ENCODE peak calls at places on chromosome 17, in seven cellular contexts. One of them, this sample, is unnamed.

GRCh38 chr17:42438600-42439567 is 15.8 kb upstream of the CAVIN1 start:
- DNase-seq in stomach: peak; percentile 46
- DNase-seq in testis: peak; percentile 43
- DNase-seq in astrocyte: no peak
- DNase-seq in lower leg skin: no peak
- DNase-seq in DND-41: peak; percentile 49
- DNase-seq in fibroblast of pulmonary artery: peak; percentile 52
- DNase-seq in this sample: no peak

GRCh38 chr17:3944485-3945388 is 19.5 kb downstream of the ATP2A3 start:
- DNase-seq in fibroblast of pulmonary artery: peak; percentile 52
- DNase-seq in DND-41: no peak
- DNase-seq in lower leg skin: no peak
- DNase-seq in testis: peak; percentile 61
- DNase-seq in astrocyte: no peak
- DNase-seq in stomach: peak; percentile 66
- DNase-seq in this sample: no peak

GRCh38 chr17:82437325-82437668 is 13.3 kb downstream of the CYBC1 start:
- DNase-seq in stomach: no peak
- DNase-seq in lower leg skin: no peak
- DNase-seq in fibroblast of pulmonary artery: no peak
- DNase-seq in testis: no peak
- DNase-seq in astrocyte: no peak
- DNase-seq in DND-41: no peak
- DNase-seq in this sample: no peak

GRCh38 chr17:68706351-68706750 is 105.2 kb upstream of the FAM20A start:
- DNase-seq in lower leg skin: no peak
- DNase-seq in DND-41: no peak
- DNase-seq in fibroblast of pulmonary artery: no peak
- DNase-seq in testis: no peak
- DNase-seq in stomach: no peak
- DNase-seq in astrocyte: no peak
- DNase-seq in this sample: no peak

GRCh38 chr17:82031303-82031884 is at the start of gene RAC3:
- DNase-seq in lower leg skin: no peak
- DNase-seq in astrocyte: no peak
- DNase-seq in testis: no peak
- DNase-seq in stomach: no peak
- DNase-seq in fibroblast of pulmonary artery: peak; percentile 29
- DNase-seq in DND-41: peak; percentile 46
- DNase-seq in this sample: no peak

GRCh38 chr17:57911834-57912673 is 43.2 kb downstream of the CUEDC1 start:
- DNase-seq in DND-41: no peak
- DNase-seq in testis: peak; percentile 86
- DNase-seq in stomach: peak; percentile 97
- DNase-seq in astrocyte: peak; percentile 68
- DNase-seq in fibroblast of pulmonary artery: peak; percentile 74
- DNase-seq in lower leg skin: peak; percentile 87
- DNase-seq in this sample: no peak

GRCh38 chr17:34182036-34182803 is 72.9 kb upstream of the CCL2 start:
- DNase-seq in astrocyte: no peak
- DNase-seq in testis: no peak
- DNase-seq in fibroblast of pulmonary artery: no peak
- DNase-seq in lower leg skin: no peak
- DNase-seq in DND-41: peak; percentile 67
- DNase-seq in stomach: no peak
- DNase-seq in this sample: no peak

GRCh38 chr17:58336456-58337094 is 8.0 kb upstream of the TSPOAP1 start:
- DNase-seq in testis: no peak
- DNase-seq in fibroblast of pulmonary artery: no peak
- DNase-seq in DND-41: peak; percentile 80
- DNase-seq in lower leg skin: no peak
- DNase-seq in astrocyte: no peak
- DNase-seq in stomach: no peak
- DNase-seq in this sample: peak; percentile 42

GRCh38 chr17:66560691-66561090 is 258.3 kb downstream of the PRKCA start:
- DNase-seq in fibroblast of pulmonary artery: no peak
- DNase-seq in DND-41: no peak
- DNase-seq in lower leg skin: no peak
- DNase-seq in testis: no peak
- DNase-seq in astrocyte: no peak
- DNase-seq in stomach: no peak
- DNase-seq in this sample: no peak

GRCh38 chr17:79326814-79327213 is 252.2 kb downstream of the ENGASE start:
- DNase-seq in DND-41: no peak
- DNase-seq in lower leg skin: no peak
- DNase-seq in testis: no peak
- DNase-seq in astrocyte: no peak
- DNase-seq in stomach: no peak
- DNase-seq in fibroblast of pulmonary artery: no peak
- DNase-seq in this sample: no peak
- TF ChIP-seq CTCF in DND-41: no peak
- TF ChIP-seq CTCF in lower leg skin: no peak
- TF ChIP-seq CTCF in testis: no peak
- TF ChIP-seq CTCF in astrocyte: no peak
- TF ChIP-seq CTCF in stomach: no peak
- TF ChIP-seq CTCF in fibroblast of pulmonary artery: no peak
- TF ChIP-seq CTCF in this sample: no peak

DNA sequence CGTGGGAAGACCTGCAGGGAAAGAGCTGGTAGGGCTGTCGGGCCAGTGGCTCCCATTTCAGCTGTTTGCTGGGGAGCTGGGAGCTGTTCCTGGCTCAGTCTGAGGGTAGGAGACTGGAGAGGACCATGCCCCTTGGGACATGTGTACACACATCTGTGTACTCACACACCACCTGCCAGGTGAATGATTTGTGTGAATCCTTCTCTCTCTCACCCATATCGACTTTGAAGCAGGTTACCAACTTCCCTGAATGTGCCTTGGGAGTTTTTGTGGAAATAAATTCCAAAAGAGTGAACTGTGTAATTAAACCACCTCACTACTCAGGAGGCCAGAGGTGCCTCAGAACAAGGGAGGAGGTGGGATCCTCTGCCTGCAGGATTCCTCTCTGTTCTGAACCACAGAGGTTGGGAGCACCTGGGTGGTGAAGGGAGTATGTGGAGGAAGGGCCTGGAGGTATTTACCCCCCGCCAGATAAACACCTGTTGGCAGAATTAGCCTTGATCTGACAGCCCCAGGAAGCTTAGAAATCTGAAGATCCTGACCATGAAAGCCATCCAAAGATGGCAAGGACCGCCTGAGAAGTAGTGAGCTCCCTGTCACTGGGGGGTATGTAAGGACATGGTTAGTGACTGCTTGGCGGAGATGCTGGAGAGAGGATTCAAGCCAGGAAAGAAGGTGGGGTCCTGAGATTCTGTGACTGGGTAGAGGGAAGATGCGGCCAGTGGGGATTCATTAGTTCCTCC is 3.3 kb downstream of the ABCC3 start:
- DNase-seq in fibroblast of pulmonary artery: no peak
- DNase-seq in DND-41: no peak
- DNase-seq in astrocyte: no peak
- DNase-seq in testis: no peak
- DNase-seq in stomach: no peak
- DNase-seq in lower leg skin: no peak
- DNase-seq in this sample: no peak
- H3K4me3 ChIP-seq in fibroblast of pulmonary artery: no peak overlapping the region
- H3K4me3 ChIP-seq in DND-41: no peak overlapping the region
- H3K4me3 ChIP-seq in astrocyte: peak overlapping the region; percentile 13
- H3K4me3 ChIP-seq in testis: no peak overlapping the region
- H3K4me3 ChIP-seq in stomach: no peak overlapping the region
- H3K4me3 ChIP-seq in lower leg skin: no peak overlapping the region
- H3K4me3 ChIP-seq in this sample: no peak overlapping the region

DNA sequence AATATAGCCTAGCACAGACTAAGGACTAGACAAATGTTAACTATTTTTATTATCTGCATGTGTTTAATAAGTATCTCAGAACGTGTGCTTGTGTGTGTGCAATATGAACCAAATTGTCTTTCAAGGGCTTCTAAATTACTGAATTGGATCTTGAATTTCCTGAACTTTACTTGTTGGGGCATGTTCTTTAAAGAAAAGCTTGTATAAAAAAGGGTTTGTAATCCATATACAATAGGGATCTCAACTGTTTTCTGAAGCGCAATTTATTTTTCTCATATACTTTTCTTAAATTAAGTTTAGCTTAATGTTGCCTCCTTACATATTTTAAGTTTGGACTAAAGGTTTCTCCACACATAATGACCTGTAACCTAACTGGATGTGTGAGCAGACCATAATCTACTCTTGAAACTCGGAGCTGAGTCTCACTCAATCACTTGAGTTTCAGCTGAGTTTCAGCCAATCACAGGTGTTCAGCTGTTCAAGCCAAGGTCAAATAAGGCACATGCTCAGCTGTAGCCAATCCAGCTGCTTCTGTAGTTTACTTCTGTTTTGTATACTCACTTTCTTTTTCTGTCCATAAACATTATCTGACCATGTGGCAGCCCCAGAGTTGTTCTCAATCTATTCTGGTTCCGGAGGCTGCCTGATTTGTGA is 72.3 kb downstream of the CDK5R1 start:
- DNase-seq in testis: no peak
- DNase-seq in stomach: no peak
- DNase-seq in lower leg skin: no peak
- DNase-seq in astrocyte: no peak
- DNase-seq in fibroblast of pulmonary artery: no peak
- DNase-seq in DND-41: no peak
- DNase-seq in this sample: peak; percentile 53
- TF ChIP-seq CTCF in testis: no peak
- TF ChIP-seq CTCF in stomach: no peak
- TF ChIP-seq CTCF in lower leg skin: no peak
- TF ChIP-seq CTCF in astrocyte: no peak
- TF ChIP-seq CTCF in fibroblast of pulmonary artery: no peak
- TF ChIP-seq CTCF in DND-41: no peak
- TF ChIP-seq CTCF in this sample: no peak

GRCh38 chr17:59641799-59642484 is 22.2 kb downstream of the CLTC start:
- DNase-seq in astrocyte: no peak
- DNase-seq in lower leg skin: no peak
- DNase-seq in fibroblast of pulmonary artery: no peak
- DNase-seq in stomach: no peak
- DNase-seq in testis: no peak
- DNase-seq in DND-41: no peak
- DNase-seq in this sample: peak; percentile 67
- H3K4me3 ChIP-seq in astrocyte: no peak overlapping the region
- H3K4me3 ChIP-seq in lower leg skin: no peak overlapping the region
- H3K4me3 ChIP-seq in fibroblast of pulmonary artery: no peak overlapping the region
- H3K4me3 ChIP-seq in stomach: no peak overlapping the region
- H3K4me3 ChIP-seq in testis: no peak overlapping the region
- H3K4me3 ChIP-seq in DND-41: no peak overlapping the region
- H3K4me3 ChIP-seq in this sample: no peak overlapping the region

DNA sequence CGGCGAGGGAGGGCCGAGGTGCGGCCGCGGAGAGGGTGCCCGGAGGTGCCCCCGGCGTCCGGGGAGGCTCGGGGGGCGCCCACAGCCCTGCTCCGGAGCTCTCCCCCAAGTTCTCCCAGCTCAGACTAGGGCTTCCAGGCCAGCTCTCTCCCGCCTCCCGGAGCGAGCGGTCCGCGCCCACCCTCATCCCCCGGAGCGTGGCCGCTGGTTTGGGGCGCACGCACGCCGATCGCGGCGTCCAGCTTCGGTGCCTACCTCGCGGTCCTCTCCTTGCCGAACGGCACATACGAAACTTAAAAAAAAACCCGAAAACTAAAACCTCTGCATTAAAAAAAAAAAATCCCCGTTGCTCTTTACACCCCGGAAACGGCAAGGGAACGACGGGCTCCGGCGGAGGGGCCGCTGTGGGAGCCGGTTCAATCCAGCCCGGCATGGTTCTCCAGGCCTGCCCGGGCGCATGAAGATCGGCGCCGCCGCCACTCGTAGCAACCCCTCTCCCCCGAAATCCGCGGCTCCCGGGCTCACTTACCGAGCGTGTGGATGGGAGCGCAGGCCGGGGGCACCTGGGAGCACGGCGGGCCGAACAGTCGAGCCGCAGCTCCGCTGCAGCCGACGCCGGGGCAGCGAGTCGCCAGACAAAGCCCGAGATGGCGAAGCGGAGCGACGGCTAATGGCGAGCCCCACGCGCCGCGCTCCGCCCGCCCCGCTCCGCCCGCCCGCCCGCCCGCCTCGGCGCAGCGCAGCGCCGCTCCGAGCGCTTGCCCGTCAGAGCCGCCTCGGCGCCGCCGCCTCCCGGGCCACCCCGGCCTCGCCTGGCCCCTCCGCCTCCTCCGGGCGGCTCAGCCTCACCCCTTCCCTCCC is 966 bp upstream of the UBTF start:
- DNase-seq in lower leg skin: no peak
- DNase-seq in DND-41: peak; percentile 59
- DNase-seq in fibroblast of pulmonary artery: peak; percentile 64
- DNase-seq in testis: peak; percentile 45
- DNase-seq in stomach: peak; percentile 52
- DNase-seq in astrocyte: no peak
- DNase-seq in this sample: peak; percentile 77
- TF ChIP-seq CTCF in lower leg skin: no peak
- TF ChIP-seq CTCF in DND-41: no peak
- TF ChIP-seq CTCF in fibroblast of pulmonary artery: no peak
- TF ChIP-seq CTCF in testis: no peak
- TF ChIP-seq CTCF in stomach: no peak
- TF ChIP-seq CTCF in astrocyte: no peak
- TF ChIP-seq CTCF in this sample: no peak

GRCh38 chr17:2797226-2797625 is 988 bp downstream of the RAP1GAP2 start:
- DNase-seq in lower leg skin: no peak
- DNase-seq in testis: no peak
- DNase-seq in DND-41: no peak
- DNase-seq in astrocyte: no peak
- DNase-seq in stomach: no peak
- DNase-seq in fibroblast of pulmonary artery: no peak
- DNase-seq in this sample: no peak
- H3K4me3 ChIP-seq in lower leg skin: no peak overlapping the region
- H3K4me3 ChIP-seq in testis: no peak overlapping the region
- H3K4me3 ChIP-seq in DND-41: no peak overlapping the region
- H3K4me3 ChIP-seq in astrocyte: no peak overlapping the region
- H3K4me3 ChIP-seq in stomach: peak overlapping the region; percentile 54
- H3K4me3 ChIP-seq in fibroblast of pulmonary artery: no peak overlapping the region
- H3K4me3 ChIP-seq in this sample: no peak overlapping the region

This sample was measured in GM06990.